ENCODE peak calls at places on chromosomes 2 and 18, in nine cellular contexts. R is IMR-90; E is GM12865; W is NCI-H510A treated with DMSO at 0.1 percent for 48 hours; H is NCI-H1048; A is stimulated activated CD4-positive, alpha-beta T cell treated with anti-CD3 and anti-CD28 coated beads, Interleukin-15, amount 100 ng/mL, for 24 hours; M is iPS DF 6.9; D is GM23248; G is psoas muscle. C is an unnamed sample.

GRCh38 chr2:236749346-236749745 is 179.7 kb downstream of the ACKR3 start:
- DNase-seq in R (peak), E (no peak), W (no peak), H (no peak), A (no peak), M (no peak), D (peak), G (no peak), C (no peak)

GRCh38 chr18:32122039-32122438 is 30.4 kb downstream of the RNF138 start:
- DNase-seq in R (no peak), E (no peak), W (no peak), H (no peak), A (no peak), M (no peak), D (no peak), G (no peak), C (no peak)

GRCh38 chr2:230955163-230955779 is 30.2 kb upstream of the GPR55 start:
- DNase-seq in R (no peak), E (peak), W (no peak), H (no peak), A (no peak), M (no peak), D (no peak), G (no peak), C (no peak)

GRCh38 chr18:39596891-39597290 is 2031.3 kb upstream of the CELF4 start:
- DNase-seq in R (no peak), E (no peak), W (peak), H (no peak), A (no peak), M (no peak), D (no peak), G (no peak), C (no peak)

GRCh38 chr18:46464926-46465655 is 191.9 kb downstream of the LOXHD1 start:
- DNase-seq in R (no peak), E (no peak), W (no peak), H (no peak), A (no peak), M (no peak), D (no peak), G (no peak), C (no peak)

GRCh38 chr18:25787281-25787680 is 303.1 kb downstream of the SS18 start:
- DNase-seq in R (no peak), E (no peak), W (no peak), H (no peak), A (no peak), M (no peak), D (no peak), G (no peak), C (no peak)

GRCh38 chr18:38241736-38242135 is 676.1 kb upstream of the CELF4 start:
- DNase-seq in R (no peak), E (no peak), W (no peak), H (no peak), A (no peak), M (no peak), D (peak), G (no peak), C (no peak)

GRCh38 chr18:24274822-24275221 is 122.8 kb downstream of the OSBPL1A start:
- DNase-seq in R (no peak), E (no peak), W (no peak), H (no peak), A (no peak), M (no peak), D (no peak), G (peak), C (no peak)

GRCh38 chr18:59051470-59052165 is 88.1 kb upstream of the SEC11C start:
- DNase-seq in R (no peak), E (no peak), W (no peak), H (no peak), A (no peak), M (no peak), D (no peak), G (peak), C (no peak)

GRCh38 chr18:12745095-12745820 is 42.4 kb downstream of the PSMG2 start:
- DNase-seq in R (no peak), E (no peak), W (no peak), H (no peak), A (no peak), M (no peak), D (peak), G (no peak), C (no peak)

GRCh38 chr18:55869965-55870585 is 282.1 kb upstream of the TCF4 start:
- DNase-seq in R (peak), E (no peak), W (no peak), H (no peak), A (no peak), M (no peak), D (peak), G (peak), C (no peak)

GRCh38 chr18:41150316-41150715 is 804.7 kb upstream of the PIK3C3 start:
- DNase-seq in R (no peak), E (no peak), W (peak), H (no peak), A (no peak), M (no peak), D (no peak), G (no peak), C (no peak)

C was measured in GM20000.